ENCODE peak calls at places on chromosome 14, in six cellular contexts. G is hypothalamus, U is G401, T is A172, B is fibroblast of pulmonary artery, J is hippocampal formation. P is an unnamed sample.

GRCh38 chr14:105218611-105219010 is 29.7 kb upstream of the BTBD6 start:
- DNase-seq in G (no peak), U (no peak), T (no peak), B (no peak), J (no peak), P (no peak)

GRCh38 chr14:55881577-55882241 is 236.5 kb upstream of the PELI2 start:
- DNase-seq in G (no peak), U (no peak), T (peak; percentile 14), B (no peak), J (no peak), P (no peak)

GRCh38 chr14:103651585-103651984 is 22.6 kb downstream of the KLC1 start:
- DNase-seq in G (no peak), U (no peak), T (no peak), B (no peak), J (no peak), P (no peak)

GRCh38 chr14:76257842-76258397 is 106.2 kb downstream of the GPATCH2L start:
- DNase-seq in G (no peak), U (no peak), T (no peak), B (no peak), J (no peak), P (no peak)

GRCh38 chr14:31992051-31992450 is 85.1 kb upstream of the ARHGAP5 start:
- DNase-seq in G (no peak), U (no peak), T (peak; percentile 56), B (peak; percentile 89), J (no peak), P (no peak)

GRCh38 chr14:50471838-50472465 is 60.4 kb downstream of the MAP4K5 start:
- DNase-seq in G (no peak), U (no peak), T (no peak), B (no peak), J (no peak), P (no peak)

GRCh38 chr14:67680121-67680602 is 5.7 kb upstream of the VTI1B start:
- DNase-seq in G (no peak), U (no peak), T (peak; percentile 82), B (peak; percentile 93), J (no peak), P (no peak)

GRCh38 chr14:62501021-62501750 is 544.1 kb downstream of the KCNH5 start:
- DNase-seq in G (no peak), U (no peak), T (no peak), B (no peak), J (no peak), P (no peak)

P was measured in cerebellar cortex.